ENCODE peak calls at places on chromosome 9, in five cellular contexts. U is mesenchymal stem cell, G is H9, E is H1, R is trophoblast cell. D is an unnamed sample.
A peak's percentile ranks its signal among the peaks of the same experiment; 100 is the strongest.

GRCh38 chr9:114238919-114239879 is 83.7 kb upstream of the ORM1 start:
- DNase-seq in R (no peak), U (peak; percentile 42), G (peak; percentile 43), E (no peak), D (no peak)

GRCh38 chr9:69951411-69951810 is 92.2 kb upstream of the MAMDC2 start:
- DNase-seq in R (no peak), G (no peak), U (peak; percentile 30), E (no peak), D (no peak)

GRCh38 chr9:93861736-93862358 is 93.3 kb downstream of the BARX1 start:
- DNase-seq in G (peak; percentile 57), R (no peak), U (no peak), E (no peak), D (no peak)

GRCh38 chr9:116760636-116761035 is 73.5 kb downstream of the TRIM32 start:
- DNase-seq in G (no peak), R (no peak), U (no peak), E (no peak), D (no peak)

GRCh38 chr9:37300620-37301368 is 121.7 kb upstream of the GRHPR start:
- DNase-seq in U (peak; percentile 53), G (no peak), R (no peak), E (no peak), D (no peak)

GRCh38 chr9:18851069-18851468 is 181.9 kb downstream of the SAXO1 start:
- DNase-seq in R (no peak), E (no peak), U (no peak), G (no peak), D (no peak)

GRCh38 chr9:28270156-28270555 is 696.9 kb upstream of the C9orf72 start:
- DNase-seq in G (no peak), E (no peak), U (no peak), R (no peak), D (no peak)

GRCh38 chr9:81070689-81071088 is 618.7 kb downstream of the TLE1 start:
- DNase-seq in U (no peak), R (no peak), E (no peak), G (no peak), D (no peak)

GRCh38 chr9:117325110-117325788 is 89.6 kb downstream of the ASTN2 start:
- DNase-seq in R (no peak), E (no peak), U (no peak), G (no peak), D (no peak)

GRCh38 chr9:105679406-105680022 is 14.8 kb upstream of the TMEM38B start:
- DNase-seq in U (no peak), R (no peak), G (no peak), E (no peak), D (no peak)

GRCh38 chr9:38380230-38380871 is 12.2 kb upstream of the ALDH1B1 start:
- DNase-seq in R (no peak), G (no peak), U (no peak), E (no peak), D (no peak)

GRCh38 chr9:3401556-3401955 is 124.2 kb downstream of the RFX3 start:
- DNase-seq in G (no peak), U (no peak), R (no peak), E (no peak), D (peak; percentile 66)

GRCh38 chr9:132136151-132136892 is 25.5 kb upstream of the NTNG2 start:
- DNase-seq in G (no peak), R (no peak), U (no peak), E (no peak), D (no peak)
- H3K23ac ChIP-seq in G (no peak overlapping the region), R (no peak overlapping the region), U (no peak overlapping the region), E (no peak overlapping the region), D (no peak overlapping the region)

GRCh38 chr9:131125288-131126058 is at the start of gene NUP214:
- DNase-seq in U (peak; percentile 97), E (peak; percentile 89), G (peak; percentile 98), R (peak; percentile 100), D (peak; percentile 98)

GRCh38 chr9:131125038-131125287 is 423 bp upstream of the NUP214 start:
- DNase-seq in U (no peak), R (no peak), G (no peak), E (no peak), D (no peak)

GRCh38 chr9:131122158-131122557 is 3.2 kb upstream of the NUP214 start:
- DNase-seq in U (no peak), E (no peak), G (no peak), R (no peak), D (no peak)

GRCh38 chr9:131129183-131129582 is 3.8 kb downstream of the NUP214 start:
- DNase-seq in E (no peak), R (no peak), G (no peak), U (no peak), D (no peak)

DNA sequence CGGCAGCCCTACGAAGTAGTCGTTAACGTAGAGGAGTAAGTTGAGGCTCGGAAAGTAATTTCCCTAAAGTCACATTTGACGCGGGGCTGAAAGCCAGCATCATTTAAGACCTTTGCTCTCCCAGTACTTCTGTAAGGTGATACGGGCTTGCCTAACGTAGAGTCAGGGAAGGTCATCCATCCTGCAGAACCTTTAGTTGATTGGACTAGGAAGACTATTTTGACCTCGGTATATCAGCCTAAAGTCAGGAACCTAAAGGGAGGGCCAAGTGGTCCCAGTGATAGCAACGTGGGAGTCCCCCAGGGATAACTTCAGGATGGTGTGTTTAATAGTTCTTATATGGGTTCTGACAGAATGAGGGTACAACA is 657 bp downstream of the NUP214 start:
- DNase-seq in E (no peak), R (no peak), U (no peak), G (no peak), D (no peak)
- H2BK5ac ChIP-seq in E (peak overlapping the region; percentile 63), R (no peak overlapping the region), U (no peak overlapping the region), G (no peak overlapping the region), D (peak overlapping the region; percentile 15)

GRCh38 chr9:33289501-33289900 is 815 bp upstream of the NFX1 start:
- DNase-seq in U (no peak), G (peak; percentile 25), R (no peak), E (no peak), D (no peak)
- H2BK12ac ChIP-seq in U (no peak overlapping the region), G (no peak overlapping the region), R (peak overlapping the region; percentile 24), E (no peak overlapping the region), D (no peak overlapping the region)

GRCh38 chr9:128127568-128127989 is at the start of gene PTGES2:
- DNase-seq in G (no peak), E (no peak), R (peak; percentile 82), U (peak; percentile 91), D (peak; percentile 76)

GRCh38 chr9:128125575-128126354 is 1.8 kb downstream of the PTGES2 start:
- DNase-seq in G (no peak), U (no peak), R (no peak), E (no peak), D (no peak)

GRCh38 chr9:128127990-128128835 is 684 bp upstream of the PTGES2 start:
- DNase-seq in U (peak; percentile 94), E (no peak), G (peak; percentile 88), R (peak; percentile 76), D (peak; percentile 91)

GRCh38 chr9:128124873-128125574 is 2.5 kb downstream of the PTGES2 start:
- DNase-seq in U (peak; percentile 56), E (peak; percentile 66), R (no peak), G (peak; percentile 88), D (peak; percentile 56)

DNA sequence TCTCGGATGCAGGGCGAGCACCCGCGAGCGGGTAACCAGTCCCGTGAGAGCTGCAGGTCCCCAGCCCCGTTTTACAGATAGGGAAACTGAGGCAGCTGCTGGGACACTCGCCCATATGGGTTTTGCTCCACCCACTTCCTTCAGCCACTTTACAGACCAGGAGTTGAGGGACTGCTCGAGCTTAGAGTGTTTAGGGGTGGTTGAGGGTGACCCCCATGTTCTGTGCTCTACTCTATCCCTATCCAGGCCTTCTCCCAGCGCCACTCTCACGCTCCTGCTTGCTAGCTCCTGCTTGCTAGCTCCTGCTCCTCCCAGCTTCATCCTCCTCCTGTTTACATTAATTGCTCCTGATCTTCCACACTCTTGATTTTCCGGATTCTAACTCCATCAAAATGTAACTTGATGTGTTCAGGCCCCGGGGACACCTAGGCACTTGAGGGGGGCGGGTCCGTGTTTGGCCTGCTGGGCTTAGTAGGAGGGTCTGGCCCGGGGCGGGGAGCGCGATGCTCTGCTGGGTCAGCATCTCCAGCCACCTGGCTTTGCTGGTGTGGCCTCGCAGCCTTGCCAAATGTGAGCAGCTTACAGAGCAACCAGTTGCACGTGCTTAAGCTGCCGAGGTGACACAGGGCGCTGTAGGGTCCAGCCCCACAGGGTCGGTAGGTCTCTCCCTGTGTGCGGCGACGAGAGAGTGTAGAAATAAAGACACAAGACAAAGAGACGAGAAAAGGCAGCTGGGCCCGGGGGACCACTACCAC is 1.5 kb upstream of the PTGES2 start:
- DNase-seq in G (no peak), R (no peak), E (no peak), U (no peak), D (no peak)
- H3K23ac ChIP-seq in G (no peak overlapping the region), R (no peak overlapping the region), E (no peak overlapping the region), U (no peak overlapping the region), D (peak overlapping the region; percentile 95)

GRCh38 chr9:71916834-71917534 is 5.5 kb downstream of the C9orf85 start:
- DNase-seq in R (no peak), U (no peak), E (no peak), G (no peak), D (no peak)

GRCh38 chr9:71924576-71924975 is 13.1 kb downstream of the C9orf85 start:
- DNase-seq in R (no peak), E (no peak), U (no peak), G (no peak), D (no peak)

GRCh38 chr9:71918419-71918818 is 7.0 kb downstream of the C9orf85 start:
- DNase-seq in E (no peak), U (no peak), G (no peak), R (no peak), D (no peak)

GRCh38 chr9:71920456-71921189 is 9.2 kb downstream of the C9orf85 start:
- DNase-seq in U (no peak), R (no peak), E (no peak), G (no peak), D (no peak)

DNA sequence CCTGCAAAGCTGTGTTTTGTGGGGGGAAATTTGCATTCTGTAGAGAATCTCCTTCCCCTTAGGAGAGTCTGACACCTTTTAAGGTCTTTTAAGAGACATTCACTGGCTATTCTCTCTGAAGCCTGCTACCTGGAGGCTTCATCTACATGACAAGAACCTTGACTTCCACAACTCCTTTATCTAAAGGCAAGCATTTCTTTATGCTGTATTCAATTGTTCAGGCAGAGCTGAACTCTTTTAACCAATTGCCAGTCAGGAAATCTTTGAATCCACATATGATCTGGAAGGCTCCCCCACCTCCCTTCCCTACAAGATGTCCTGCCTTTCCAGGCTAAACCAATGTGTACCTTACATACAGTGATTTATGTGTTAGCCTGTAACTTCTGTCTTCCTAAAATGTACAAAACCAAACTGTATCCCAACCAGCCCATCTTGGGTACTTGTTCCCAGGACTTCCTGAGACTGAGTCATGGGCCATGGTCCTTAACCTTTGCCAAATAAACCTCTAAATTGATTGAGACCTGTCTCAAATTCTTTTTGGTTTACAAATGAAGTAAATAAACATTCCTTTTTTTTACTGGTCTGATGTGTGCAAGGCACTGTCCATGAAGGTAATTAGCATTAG is 9.9 kb downstream of the C9orf85 start:
- DNase-seq in R (no peak), U (peak; percentile 9), E (peak; percentile 49), G (peak; percentile 63), D (no peak)
- H2BK5ac ChIP-seq in R (no peak overlapping the region), U (no peak overlapping the region), E (peak overlapping the region; percentile 90), G (no peak overlapping the region), D (no peak overlapping the region)

DNA sequence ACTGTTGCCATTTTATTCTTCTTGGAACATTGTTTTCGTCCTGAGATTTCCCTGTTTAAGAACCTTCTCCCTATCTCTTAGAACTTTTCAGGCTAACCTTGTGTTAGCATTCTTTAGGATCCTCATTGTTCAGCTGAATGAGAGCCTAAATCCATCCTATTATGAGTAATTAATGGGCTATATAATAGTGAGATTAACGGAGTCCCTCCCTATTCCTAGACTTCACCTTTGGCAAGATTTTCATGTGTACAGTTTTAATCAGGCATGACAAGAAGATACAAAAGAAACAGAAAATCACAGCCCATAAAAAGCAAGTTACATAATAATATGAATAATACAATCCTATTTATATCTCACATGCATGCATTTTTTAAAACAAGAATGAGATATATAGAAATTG is 9.1 kb upstream of the MSMP start:
- DNase-seq in U (no peak), R (no peak), E (no peak), G (no peak), D (no peak)
- H2BK12ac ChIP-seq in U (no peak overlapping the region), R (no peak overlapping the region), E (no peak overlapping the region), G (no peak overlapping the region), D (no peak overlapping the region)

D was measured in neuronal stem cell.